ENCODE peak calls at places on chromosomes 16 and 17, in nine cellular contexts. One of them, this sample, is unnamed.

GRCh38 chr16:28865289-28865688 is 1.6 kb downstream of the SH2B1 start:
- DNase-seq in A673: no peak
- DNase-seq in AG04449: no peak
- DNase-seq in cardiac fibroblast: no peak
- DNase-seq in ovary: no peak
- DNase-seq in AG10803: no peak
- DNase-seq in WERI-Rb-1: no peak
- DNase-seq in retinal pigment epithelial cell: no peak
- DNase-seq in left ventricle myocardium inferior: no peak
- DNase-seq in this sample: no peak

GRCh38 chr16:12010388-12011251 is 34.1 kb downstream of the SNX29 start:
- DNase-seq in WERI-Rb-1: no peak
- DNase-seq in left ventricle myocardium inferior: no peak
- DNase-seq in A673: no peak
- DNase-seq in cardiac fibroblast: peak
- DNase-seq in ovary: no peak
- DNase-seq in AG04449: no peak
- DNase-seq in AG10803: peak
- DNase-seq in retinal pigment epithelial cell: no peak
- DNase-seq in this sample: no peak

GRCh38 chr17:39462644-39463375 is 1.5 kb downstream of the CDK12 start:
- DNase-seq in retinal pigment epithelial cell: no peak
- DNase-seq in cardiac fibroblast: peak
- DNase-seq in ovary: no peak
- DNase-seq in WERI-Rb-1: no peak
- DNase-seq in AG10803: no peak
- DNase-seq in A673: no peak
- DNase-seq in AG04449: no peak
- DNase-seq in left ventricle myocardium inferior: no peak
- DNase-seq in this sample: no peak

GRCh38 chr16:74871608-74872007 is 97.0 kb upstream of the FA2H start:
- DNase-seq in ovary: no peak
- DNase-seq in cardiac fibroblast: no peak
- DNase-seq in AG10803: no peak
- DNase-seq in left ventricle myocardium inferior: no peak
- DNase-seq in A673: no peak
- DNase-seq in AG04449: no peak
- DNase-seq in WERI-Rb-1: no peak
- DNase-seq in retinal pigment epithelial cell: no peak
- DNase-seq in this sample: no peak

GRCh38 chr16:71855937-71856662 is 10.3 kb downstream of the ATXN1L start:
- DNase-seq in WERI-Rb-1: no peak
- DNase-seq in cardiac fibroblast: no peak
- DNase-seq in left ventricle myocardium inferior: no peak
- DNase-seq in ovary: no peak
- DNase-seq in AG10803: no peak
- DNase-seq in AG04449: no peak
- DNase-seq in A673: no peak
- DNase-seq in retinal pigment epithelial cell: no peak
- DNase-seq in this sample: no peak

GRCh38 chr16:82629441-82630027 is 2.8 kb downstream of the CDH13 start:
- DNase-seq in ovary: no peak
- DNase-seq in WERI-Rb-1: no peak
- DNase-seq in cardiac fibroblast: peak
- DNase-seq in retinal pigment epithelial cell: no peak
- DNase-seq in AG10803: peak
- DNase-seq in AG04449: no peak
- DNase-seq in left ventricle myocardium inferior: no peak
- DNase-seq in A673: no peak
- DNase-seq in this sample: no peak

GRCh38 chr17:34299918-34300600 is 14.5 kb downstream of the CCL11 start:
- DNase-seq in retinal pigment epithelial cell: peak
- DNase-seq in AG10803: peak
- DNase-seq in left ventricle myocardium inferior: no peak
- DNase-seq in cardiac fibroblast: peak
- DNase-seq in WERI-Rb-1: no peak
- DNase-seq in A673: no peak
- DNase-seq in AG04449: no peak
- DNase-seq in ovary: no peak
- DNase-seq in this sample: no peak

GRCh38 chr17:40412880-40413279 is 4.8 kb downstream of the TOP2A start:
- DNase-seq in A673: no peak
- DNase-seq in WERI-Rb-1: no peak
- DNase-seq in AG10803: no peak
- DNase-seq in cardiac fibroblast: no peak
- DNase-seq in retinal pigment epithelial cell: no peak
- DNase-seq in AG04449: no peak
- DNase-seq in ovary: no peak
- DNase-seq in left ventricle myocardium inferior: no peak
- DNase-seq in this sample: no peak

GRCh38 chr16:50280932-50281331 is 14.6 kb downstream of the ADCY7 start:
- DNase-seq in WERI-Rb-1: no peak
- DNase-seq in ovary: no peak
- DNase-seq in cardiac fibroblast: no peak
- DNase-seq in AG10803: no peak
- DNase-seq in left ventricle myocardium inferior: peak
- DNase-seq in A673: no peak
- DNase-seq in retinal pigment epithelial cell: no peak
- DNase-seq in AG04449: no peak
- DNase-seq in this sample: no peak

DNA sequence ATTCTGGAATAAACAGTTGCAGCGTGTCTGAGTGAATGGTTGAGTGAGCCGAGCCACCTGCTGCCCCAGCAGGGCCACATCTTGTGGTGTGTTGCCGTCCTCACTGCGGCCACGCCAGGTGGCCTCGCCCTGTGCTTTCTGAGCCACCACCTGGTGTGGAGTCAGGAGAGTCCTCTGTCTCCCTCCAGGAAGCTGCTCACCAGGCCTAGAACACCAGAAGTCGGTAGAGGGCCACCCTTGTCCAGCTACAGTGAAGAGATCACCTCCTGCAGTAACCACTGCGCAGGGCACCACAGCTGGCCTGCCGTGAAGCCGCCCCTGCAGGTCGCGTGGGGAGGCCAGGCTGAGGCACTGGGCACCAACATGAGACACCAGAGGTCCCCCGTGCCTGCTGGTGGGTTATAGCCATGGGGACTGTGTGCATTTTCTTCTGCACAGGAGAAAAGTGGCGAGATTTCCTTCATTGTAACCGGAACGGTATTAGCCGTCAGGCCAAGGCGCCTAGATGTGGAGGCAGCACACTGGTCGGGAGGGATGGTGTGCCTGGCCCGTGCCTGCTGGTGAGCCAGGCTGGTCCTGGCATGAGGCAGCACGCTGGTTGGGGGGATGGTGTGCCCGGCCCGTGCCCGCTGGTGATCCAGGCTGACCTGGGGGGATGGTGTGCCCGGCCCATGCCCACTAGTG is 28.9 kb upstream of the FOXK2 start:
- DNase-seq in left ventricle myocardium inferior: no peak
- DNase-seq in WERI-Rb-1: peak
- DNase-seq in AG04449: no peak
- DNase-seq in AG10803: no peak
- DNase-seq in retinal pigment epithelial cell: no peak
- DNase-seq in ovary: peak
- DNase-seq in A673: no peak
- DNase-seq in cardiac fibroblast: no peak
- DNase-seq in this sample: no peak
- H3K4me3 ChIP-seq in left ventricle myocardium inferior: no peak
- H3K4me3 ChIP-seq in WERI-Rb-1: peak
- H3K4me3 ChIP-seq in AG04449: no peak
- H3K4me3 ChIP-seq in AG10803: no peak
- H3K4me3 ChIP-seq in retinal pigment epithelial cell: no peak
- H3K4me3 ChIP-seq in ovary: no peak
- H3K4me3 ChIP-seq in A673: no peak
- H3K4me3 ChIP-seq in cardiac fibroblast: no peak
- H3K4me3 ChIP-seq in this sample: no peak

GRCh38 chr17:27493088-27493487 is 36.8 kb downstream of the KSR1 start:
- DNase-seq in WERI-Rb-1: no peak
- DNase-seq in AG04449: no peak
- DNase-seq in AG10803: no peak
- DNase-seq in cardiac fibroblast: no peak
- DNase-seq in left ventricle myocardium inferior: no peak
- DNase-seq in A673: no peak
- DNase-seq in ovary: no peak
- DNase-seq in retinal pigment epithelial cell: no peak
- DNase-seq in this sample: no peak

GRCh38 chr17:27496005-27496404 is 39.8 kb downstream of the KSR1 start:
- DNase-seq in ovary: no peak
- DNase-seq in AG10803: peak
- DNase-seq in left ventricle myocardium inferior: no peak
- DNase-seq in WERI-Rb-1: no peak
- DNase-seq in AG04449: no peak
- DNase-seq in retinal pigment epithelial cell: no peak
- DNase-seq in cardiac fibroblast: no peak
- DNase-seq in A673: no peak
- DNase-seq in this sample: no peak

GRCh38 chr17:27492470-27492869 is 36.2 kb downstream of the KSR1 start:
- DNase-seq in ovary: no peak
- DNase-seq in WERI-Rb-1: no peak
- DNase-seq in AG04449: no peak
- DNase-seq in cardiac fibroblast: no peak
- DNase-seq in A673: no peak
- DNase-seq in retinal pigment epithelial cell: no peak
- DNase-seq in AG10803: no peak
- DNase-seq in left ventricle myocardium inferior: no peak
- DNase-seq in this sample: no peak

GRCh38 chr17:27495460-27495859 is 39.2 kb downstream of the KSR1 start:
- DNase-seq in A673: no peak
- DNase-seq in retinal pigment epithelial cell: no peak
- DNase-seq in AG10803: no peak
- DNase-seq in left ventricle myocardium inferior: no peak
- DNase-seq in AG04449: no peak
- DNase-seq in cardiac fibroblast: no peak
- DNase-seq in ovary: no peak
- DNase-seq in WERI-Rb-1: no peak
- DNase-seq in this sample: peak

GRCh38 chr17:27494192-27495091 is 38.2 kb downstream of the KSR1 start:
- DNase-seq in cardiac fibroblast: peak
- DNase-seq in A673: peak
- DNase-seq in WERI-Rb-1: peak
- DNase-seq in AG10803: peak
- DNase-seq in left ventricle myocardium inferior: peak
- DNase-seq in retinal pigment epithelial cell: peak
- DNase-seq in ovary: no peak
- DNase-seq in AG04449: no peak
- DNase-seq in this sample: peak
- TF ChIP-seq CTCF in cardiac fibroblast: peak
- TF ChIP-seq CTCF in A673: peak
- TF ChIP-seq CTCF in WERI-Rb-1: peak
- TF ChIP-seq CTCF in AG10803: peak
- TF ChIP-seq CTCF in left ventricle myocardium inferior: peak
- TF ChIP-seq CTCF in retinal pigment epithelial cell: peak
- TF ChIP-seq CTCF in ovary: no peak
- TF ChIP-seq CTCF in AG04449: peak
- TF ChIP-seq CTCF in this sample: peak

GRCh38 chr17:21089145-21089544 is 37.6 kb upstream of the DHRS7B start:
- DNase-seq in left ventricle myocardium inferior: no peak
- DNase-seq in A673: peak
- DNase-seq in cardiac fibroblast: peak
- DNase-seq in AG10803: peak
- DNase-seq in AG04449: no peak
- DNase-seq in WERI-Rb-1: no peak
- DNase-seq in ovary: no peak
- DNase-seq in retinal pigment epithelial cell: no peak
- DNase-seq in this sample: peak
- H3K4me3 ChIP-seq in left ventricle myocardium inferior: no peak
- H3K4me3 ChIP-seq in A673: no peak
- H3K4me3 ChIP-seq in cardiac fibroblast: no peak
- H3K4me3 ChIP-seq in AG10803: no peak
- H3K4me3 ChIP-seq in AG04449: no peak
- H3K4me3 ChIP-seq in WERI-Rb-1: no peak
- H3K4me3 ChIP-seq in ovary: no peak
- H3K4me3 ChIP-seq in retinal pigment epithelial cell: no peak
- H3K4me3 ChIP-seq in this sample: no peak

GRCh38 chr17:47831934-47832327 is 461 bp downstream of the LRRC46 start:
- DNase-seq in cardiac fibroblast: no peak
- DNase-seq in AG10803: no peak
- DNase-seq in ovary: no peak
- DNase-seq in retinal pigment epithelial cell: no peak
- DNase-seq in AG04449: no peak
- DNase-seq in A673: no peak
- DNase-seq in WERI-Rb-1: no peak
- DNase-seq in left ventricle myocardium inferior: no peak
- DNase-seq in this sample: no peak

GRCh38 chr17:47830396-47830907 is 889 bp downstream of the MRPL10 start:
- DNase-seq in AG10803: no peak
- DNase-seq in WERI-Rb-1: peak
- DNase-seq in A673: no peak
- DNase-seq in ovary: no peak
- DNase-seq in AG04449: no peak
- DNase-seq in cardiac fibroblast: no peak
- DNase-seq in left ventricle myocardium inferior: no peak
- DNase-seq in retinal pigment epithelial cell: no peak
- DNase-seq in this sample: no peak

GRCh38 chr17:47829870-47830269 is 1.5 kb downstream of the MRPL10 start:
- DNase-seq in AG04449: no peak
- DNase-seq in A673: no peak
- DNase-seq in ovary: no peak
- DNase-seq in WERI-Rb-1: no peak
- DNase-seq in left ventricle myocardium inferior: no peak
- DNase-seq in AG10803: no peak
- DNase-seq in cardiac fibroblast: no peak
- DNase-seq in retinal pigment epithelial cell: no peak
- DNase-seq in this sample: no peak

GRCh38 chr17:47834756-47835155 is 3.3 kb downstream of the LRRC46 start:
- DNase-seq in left ventricle myocardium inferior: no peak
- DNase-seq in AG10803: no peak
- DNase-seq in WERI-Rb-1: no peak
- DNase-seq in A673: no peak
- DNase-seq in retinal pigment epithelial cell: no peak
- DNase-seq in cardiac fibroblast: no peak
- DNase-seq in ovary: no peak
- DNase-seq in AG04449: no peak
- DNase-seq in this sample: no peak

DNA sequence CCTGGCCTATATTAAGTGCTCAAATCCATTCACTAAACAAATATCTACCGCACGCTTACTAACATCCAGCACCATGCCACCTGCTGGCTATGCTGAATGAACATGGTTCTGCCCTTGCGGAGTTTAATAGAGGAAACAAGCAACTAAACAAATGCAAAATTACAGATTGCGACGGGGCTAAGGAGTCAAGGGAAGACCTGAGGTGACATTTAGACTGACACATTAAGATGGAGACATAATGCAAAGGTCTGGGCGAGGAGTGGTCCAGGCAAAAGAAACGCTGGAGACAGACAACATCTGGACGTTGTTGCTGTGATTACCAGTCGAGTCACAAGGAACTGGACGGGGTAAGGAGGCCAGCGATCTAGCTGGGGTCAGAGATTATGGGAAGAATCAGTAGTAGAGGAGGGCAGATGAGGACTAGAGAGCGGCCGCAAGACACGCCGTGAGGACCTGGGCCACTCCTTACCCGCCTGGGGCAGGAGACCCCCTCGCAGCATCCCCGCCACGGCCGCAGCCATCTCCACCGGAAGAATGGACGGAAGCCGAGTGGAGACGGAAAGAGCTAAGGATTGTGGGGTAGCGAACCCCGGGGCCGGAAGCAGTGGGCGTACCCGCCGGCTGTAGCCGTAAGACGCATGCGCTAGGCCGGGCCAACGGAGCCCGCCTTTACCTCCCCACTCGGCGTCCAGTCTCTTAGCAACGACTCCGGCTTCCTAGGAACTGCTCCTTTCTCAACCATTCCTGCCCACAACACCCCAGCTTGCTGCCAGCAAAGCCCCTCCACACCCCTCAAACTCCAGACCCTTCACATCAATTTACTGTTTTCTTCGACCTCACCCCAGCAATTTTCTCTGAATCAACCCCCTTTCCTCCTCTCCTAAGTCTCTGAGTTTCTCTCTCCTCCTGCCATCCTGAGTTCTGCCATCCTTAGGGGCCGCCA is at the start of the genes LRRC46 and MRPL10:
- DNase-seq in AG04449: peak
- DNase-seq in A673: peak
- DNase-seq in left ventricle myocardium inferior: peak
- DNase-seq in AG10803: peak
- DNase-seq in ovary: peak
- DNase-seq in cardiac fibroblast: peak
- DNase-seq in WERI-Rb-1: peak
- DNase-seq in retinal pigment epithelial cell: peak
- DNase-seq in this sample: peak
- TF ChIP-seq CTCF in AG04449: peak
- TF ChIP-seq CTCF in A673: peak
- TF ChIP-seq CTCF in left ventricle myocardium inferior: no peak
- TF ChIP-seq CTCF in AG10803: peak
- TF ChIP-seq CTCF in ovary: no peak
- TF ChIP-seq CTCF in cardiac fibroblast: peak
- TF ChIP-seq CTCF in WERI-Rb-1: peak
- TF ChIP-seq CTCF in retinal pigment epithelial cell: peak
- TF ChIP-seq CTCF in this sample: peak